ENCODE peak calls at places on chromosomes 2 and 18, in six cellular contexts. One of them, this sample, is unnamed.

GRCh38 chr2:129388870-129389269 is 590.6 kb upstream of the RAB6C start:
- DNase-seq in RWPE1: no peak
- DNase-seq in cardiac fibroblast: no peak
- DNase-seq in GM12865: no peak
- DNase-seq in uterus: no peak
- DNase-seq in GM13976: no peak
- DNase-seq in this sample: no peak

GRCh38 chr2:199410130-199410529 is 47.6 kb downstream of the SATB2 start:
- DNase-seq in RWPE1: no peak
- DNase-seq in cardiac fibroblast: no peak
- DNase-seq in GM12865: no peak
- DNase-seq in uterus: no peak
- DNase-seq in GM13976: no peak
- DNase-seq in this sample: no peak

GRCh38 chr2:42340045-42340937 is 20.7 kb downstream of the COX7A2L start:
- DNase-seq in RWPE1: no peak
- DNase-seq in cardiac fibroblast: no peak
- DNase-seq in GM12865: no peak
- DNase-seq in uterus: no peak
- DNase-seq in GM13976: no peak
- DNase-seq in this sample: no peak

GRCh38 chr18:48392266-48392665 is 16.9 kb downstream of the ZBTB7C start:
- DNase-seq in RWPE1: no peak
- DNase-seq in cardiac fibroblast: peak
- DNase-seq in GM12865: no peak
- DNase-seq in uterus: no peak
- DNase-seq in GM13976: no peak
- DNase-seq in this sample: no peak

GRCh38 chr18:36830141-36830495 is 1.2 kb downstream of the KIAA1328 start:
- DNase-seq in RWPE1: no peak
- DNase-seq in cardiac fibroblast: no peak
- DNase-seq in GM12865: no peak
- DNase-seq in uterus: no peak
- DNase-seq in GM13976: no peak
- DNase-seq in this sample: no peak

GRCh38 chr2:38076710-38077430 is 919 bp upstream of the CYP1B1 start:
- DNase-seq in RWPE1: peak
- DNase-seq in cardiac fibroblast: peak
- DNase-seq in GM12865: peak
- DNase-seq in uterus: peak
- DNase-seq in GM13976: peak
- DNase-seq in this sample: peak

GRCh38 chr18:48540329-48541025 is 1.6 kb downstream of the CTIF start:
- DNase-seq in RWPE1: peak
- DNase-seq in cardiac fibroblast: peak
- DNase-seq in GM12865: peak
- DNase-seq in uterus: peak
- DNase-seq in GM13976: peak
- DNase-seq in this sample: peak

GRCh38 chr2:199940373-199940772 is 14.9 kb downstream of the TYW5 start:
- DNase-seq in RWPE1: no peak
- DNase-seq in cardiac fibroblast: peak
- DNase-seq in GM12865: peak
- DNase-seq in uterus: no peak
- DNase-seq in GM13976: no peak
- DNase-seq in this sample: peak

GRCh38 chr18:31042391-31043181 is at the start of gene DSC3:
- DNase-seq in RWPE1: peak
- DNase-seq in cardiac fibroblast: peak
- DNase-seq in GM12865: no peak
- DNase-seq in uterus: no peak
- DNase-seq in GM13976: peak
- DNase-seq in this sample: peak

GRCh38 chr2:75844651-75845050 is 133.9 kb upstream of the GCFC2 start:
- DNase-seq in RWPE1: no peak
- DNase-seq in cardiac fibroblast: peak
- DNase-seq in GM12865: peak
- DNase-seq in uterus: no peak
- DNase-seq in GM13976: no peak
- DNase-seq in this sample: no peak

GRCh38 chr2:105795575-105795934 is 50.8 kb downstream of the NCK2 start:
- DNase-seq in RWPE1: no peak
- DNase-seq in cardiac fibroblast: no peak
- DNase-seq in GM12865: peak
- DNase-seq in uterus: no peak
- DNase-seq in GM13976: no peak
- DNase-seq in this sample: peak

GRCh38 chr2:81981616-81982015 is 1677.1 kb upstream of the LRRTM1 start:
- DNase-seq in RWPE1: no peak
- DNase-seq in cardiac fibroblast: no peak
- DNase-seq in GM12865: no peak
- DNase-seq in uterus: no peak
- DNase-seq in GM13976: no peak
- DNase-seq in this sample: no peak

GRCh38 chr18:42038936-42039335 is 83.9 kb downstream of the PIK3C3 start:
- DNase-seq in RWPE1: peak
- DNase-seq in cardiac fibroblast: peak
- DNase-seq in GM12865: no peak
- DNase-seq in uterus: no peak
- DNase-seq in GM13976: no peak
- DNase-seq in this sample: peak

GRCh38 chr2:179995735-179996134 is 11.4 kb downstream of the CWC22 start:
- DNase-seq in RWPE1: no peak
- DNase-seq in cardiac fibroblast: no peak
- DNase-seq in GM12865: peak
- DNase-seq in uterus: no peak
- DNase-seq in GM13976: peak
- DNase-seq in this sample: no peak

GRCh38 chr2:23436346-23437099 is 51.5 kb downstream of the KLHL29 start:
- DNase-seq in RWPE1: no peak
- DNase-seq in cardiac fibroblast: no peak
- DNase-seq in GM12865: no peak
- DNase-seq in uterus: peak
- DNase-seq in GM13976: no peak
- DNase-seq in this sample: peak

GRCh38 chr2:240392084-240392947 is 43.1 kb upstream of the GPC1 start:
- DNase-seq in RWPE1: no peak
- DNase-seq in cardiac fibroblast: peak
- DNase-seq in GM12865: no peak
- DNase-seq in uterus: peak
- DNase-seq in GM13976: no peak
- DNase-seq in this sample: no peak

GRCh38 chr2:118292991-118293390 is 204.7 kb downstream of the INSIG2 start:
- DNase-seq in RWPE1: no peak
- DNase-seq in cardiac fibroblast: no peak
- DNase-seq in GM12865: no peak
- DNase-seq in uterus: no peak
- DNase-seq in GM13976: no peak
- DNase-seq in this sample: no peak

GRCh38 chr2:206611736-206612135 is 30.6 kb upstream of the FAM237A start:
- DNase-seq in RWPE1: peak
- DNase-seq in cardiac fibroblast: no peak
- DNase-seq in GM12865: no peak
- DNase-seq in uterus: no peak
- DNase-seq in GM13976: no peak
- DNase-seq in this sample: no peak

GRCh38 chr2:3475771-3476170 is 43.6 kb downstream of the ADI1 start:
- DNase-seq in RWPE1: no peak
- DNase-seq in cardiac fibroblast: no peak
- DNase-seq in GM12865: no peak
- DNase-seq in uterus: no peak
- DNase-seq in GM13976: no peak
- DNase-seq in this sample: no peak

GRCh38 chr2:241598487-241598886 is 38.5 kb downstream of the THAP4 start:
- DNase-seq in RWPE1: no peak
- DNase-seq in cardiac fibroblast: peak
- DNase-seq in GM12865: peak
- DNase-seq in uterus: no peak
- DNase-seq in GM13976: no peak
- DNase-seq in this sample: no peak